ENCODE peak calls at places on chromosomes 4 and X, in four cellular contexts. J is cardiac muscle cell, E is uterus, R is astrocyte of the spinal cord. W is an unnamed sample.
A peak's percentile ranks its signal among the peaks of the same experiment; 100 is the strongest.

GRCh38 chr4:168797176-168797575 is 212.9 kb downstream of the CBR4 start:
- DNase-seq in E (no peak), R (peak; percentile 83), J (no peak), W (peak; percentile 73)

GRCh38 chr4:26372525-26373172 is 51.8 kb downstream of the RBPJ start:
- DNase-seq in J (peak; percentile 63), E (no peak), R (peak; percentile 84), W (peak; percentile 69)

GRCh38 chr4:128427832-128428366 is 140.3 kb upstream of the PGRMC2 start:
- DNase-seq in J (no peak), R (peak; percentile 64), E (no peak), W (peak; percentile 79)

GRCh38 chrX:16977771-16978170 is 31.3 kb downstream of the REPS2 start:
- DNase-seq in E (no peak), J (no peak), R (no peak), W (no peak)

GRCh38 chr4:169244210-169244609 is 26.5 kb downstream of the SH3RF1 start:
- DNase-seq in J (no peak), R (no peak), E (no peak), W (no peak)

GRCh38 chr4:126595643-126596042 is 1037.1 kb upstream of the INTU start:
- DNase-seq in J (no peak), R (no peak), E (no peak), W (no peak)

GRCh38 chr4:143302526-143302925 is 34.1 kb upstream of the GAB1 start:
- DNase-seq in E (no peak), R (peak; percentile 50), J (no peak), W (peak; percentile 16)

GRCh38 chr4:182062458-182062857 is 180.7 kb upstream of the TENM3 start:
- DNase-seq in R (no peak), J (no peak), E (no peak), W (no peak)

GRCh38 chr4:7795983-7796382 is 143.7 kb downstream of the AFAP1 start:
- DNase-seq in J (no peak), E (no peak), R (no peak), W (peak; percentile 36)

GRCh38 chrX:27966955-27967354 is 14.3 kb downstream of the DCAF8L1 start:
- DNase-seq in R (peak; percentile 51), E (no peak), J (no peak), W (no peak)

DNA sequence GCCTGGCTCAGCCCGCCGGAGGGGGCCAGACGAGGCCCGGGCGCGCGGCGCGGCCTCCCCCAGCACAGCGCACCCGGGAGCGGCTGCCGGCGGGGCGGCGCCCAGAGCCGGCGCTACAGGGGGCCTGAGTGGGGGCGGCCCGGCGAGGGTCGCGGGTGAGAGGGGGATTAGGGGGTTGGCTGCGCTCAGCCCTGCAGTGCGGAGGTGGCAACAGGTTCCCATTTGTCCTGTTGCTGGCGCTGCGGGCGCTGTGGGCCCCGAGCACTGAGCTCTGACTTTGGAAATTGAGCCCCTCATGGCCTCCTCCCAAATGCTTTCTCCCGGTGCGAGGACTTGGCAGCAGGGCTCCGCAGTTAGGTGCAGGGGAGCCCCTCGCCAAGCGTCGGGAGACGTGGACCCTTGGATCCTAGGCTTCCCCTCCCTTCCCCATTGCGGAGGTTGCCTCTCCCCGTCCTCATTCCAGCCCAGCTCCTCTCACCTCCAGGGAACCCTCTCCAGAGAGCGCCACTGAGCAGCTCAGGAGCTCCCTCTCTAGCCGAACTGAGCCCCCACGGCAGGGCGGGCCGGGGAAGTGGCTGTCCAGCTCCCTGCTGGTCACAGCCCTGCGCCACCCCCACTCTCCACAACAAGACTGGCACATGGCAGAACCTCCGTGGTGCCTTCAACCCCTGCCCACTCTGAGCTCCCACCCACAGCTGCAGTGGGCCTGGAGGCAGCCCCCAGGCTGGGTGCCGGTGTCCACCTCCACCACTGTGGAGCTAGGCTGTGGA is 2.5 kb upstream of the DUSP9 start:
- DNase-seq in J (peak; percentile 46), E (peak; percentile 3), R (no peak), W (no peak)
- H3K4me3 ChIP-seq in J (peak overlapping the region; percentile 18), E (no peak overlapping the region), R (no peak overlapping the region), W (no peak overlapping the region)

DNA sequence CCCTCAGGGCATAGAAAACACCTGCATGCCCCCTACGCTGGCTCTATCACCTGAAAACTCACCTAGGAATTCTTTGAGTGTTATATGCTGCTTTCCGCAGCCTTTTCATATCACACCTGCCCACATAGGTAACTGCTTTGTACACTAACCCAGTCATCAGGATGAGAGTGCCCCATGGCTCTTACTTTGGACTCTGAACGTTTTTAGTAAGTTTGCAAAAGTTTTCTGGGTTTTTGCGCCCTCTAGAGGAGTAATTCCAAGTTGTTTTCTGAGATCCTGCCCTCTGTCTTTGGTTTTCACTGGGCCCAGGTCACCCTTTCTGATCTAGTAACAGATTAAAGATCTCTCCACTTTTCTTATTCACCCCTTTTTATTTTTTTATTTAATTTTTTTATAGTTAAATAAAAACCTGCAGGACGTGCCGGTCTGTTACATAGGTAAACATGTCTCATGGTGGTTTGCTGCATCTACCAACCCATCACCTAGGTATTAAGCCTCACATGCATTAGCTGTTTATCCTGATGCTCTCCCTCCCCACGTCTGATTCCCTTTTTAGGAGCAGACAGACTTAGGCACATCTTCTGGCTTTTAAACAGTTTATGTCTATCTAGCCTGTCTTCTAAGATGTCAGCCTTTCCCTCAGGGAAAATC is 139.2 kb downstream of the NWD2 start:
- DNase-seq in R (peak; percentile 27), E (no peak), J (peak; percentile 73), W (no peak)
- TF ChIP-seq CTCF in R (peak; percentile 62), E (peak; percentile 32), J (peak; percentile 70), W (peak; percentile 56)

GRCh38 chr4:47838445-47838844 is 578 bp upstream of the CORIN start:
- DNase-seq in J (peak; percentile 36), R (no peak), E (no peak), W (peak; percentile 55)
- H3K4me3 ChIP-seq in J (peak overlapping the region; percentile 82), R (no peak overlapping the region), E (no peak overlapping the region), W (no peak overlapping the region)

DNA sequence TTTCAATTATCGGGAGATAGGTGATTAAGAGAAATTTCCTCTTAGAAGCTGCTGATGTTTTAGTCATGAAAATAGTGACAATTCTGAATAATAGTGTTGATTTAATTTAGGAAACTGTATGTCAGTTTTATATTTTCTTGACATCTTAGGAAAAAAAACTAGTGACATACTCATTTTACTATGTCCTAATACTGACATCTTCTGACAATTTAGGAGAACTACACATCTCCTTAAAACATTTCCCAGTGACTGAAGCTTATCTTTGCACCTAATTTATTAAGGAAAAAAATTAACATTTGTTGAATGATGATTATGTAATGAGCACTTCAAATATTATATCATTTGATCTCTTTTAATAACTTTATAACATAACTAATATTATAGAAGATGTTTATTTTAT is 42.0 kb upstream of the RBMXL3 start:
- DNase-seq in R (peak; percentile 29), E (no peak), J (no peak), W (peak; percentile 19)
- TF ChIP-seq CTCF in R (peak; percentile 44), E (peak; percentile 35), J (peak; percentile 35), W (peak; percentile 9)

DNA sequence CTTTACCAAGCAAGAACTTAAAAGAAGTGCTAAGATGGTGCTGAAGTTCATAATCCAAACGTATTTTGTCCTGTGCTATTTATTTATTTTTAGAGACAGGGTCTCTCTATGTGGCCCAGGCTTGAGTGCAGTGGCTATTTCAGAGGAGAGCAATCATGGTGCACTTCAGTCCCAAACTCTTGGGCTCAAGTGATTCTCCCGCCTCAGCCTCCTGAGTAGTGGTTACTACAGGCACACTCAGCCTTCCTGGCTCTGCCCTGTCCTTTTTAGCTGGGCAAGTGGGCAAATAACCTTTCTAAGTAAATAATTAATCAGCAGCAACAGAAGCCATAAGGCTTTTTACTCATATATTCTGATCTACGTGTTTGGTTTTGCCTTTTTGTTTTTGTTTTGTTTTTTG is 2.6 kb downstream of the NSD2 start:
- DNase-seq in R (no peak), J (no peak), E (no peak), W (no peak)
- H3K4me3 ChIP-seq in R (no peak overlapping the region), J (no peak overlapping the region), E (no peak overlapping the region), W (no peak overlapping the region)